ENCODE peak calls at places on chromosomes 6 and 20, in eight cellular contexts. H is spleen, Z is testis, T is lower leg skin, E is NB4, O is tibial nerve, V is upper lobe of left lung, Y is H1. C is an unnamed sample.

GRCh38 chr6:16130932-16131387 is 2.1 kb downstream of the MYLIP start:
- DNase-seq in H (no peak), Z (peak), T (peak), E (peak), O (no peak), V (no peak), Y (no peak), C (no peak)

GRCh38 chr20:47777220-47777619 is 8.1 kb downstream of the SULF2 start:
- DNase-seq in H (no peak), Z (no peak), T (no peak), E (no peak), O (no peak), V (no peak), Y (no peak), C (no peak)

GRCh38 chr20:35680464-35681183 is 15.9 kb upstream of the CPNE1 start:
- DNase-seq in H (no peak), Z (peak), T (no peak), E (peak), O (no peak), V (no peak), Y (no peak), C (no peak)

GRCh38 chr6:111789593-111789992 is 83.7 kb downstream of the FYN start:
- DNase-seq in H (no peak), Z (peak), T (no peak), E (no peak), O (no peak), V (no peak), Y (no peak), C (no peak)

GRCh38 chr6:116371384-116372209 is 850 bp downstream of the DSE start:
- DNase-seq in H (peak), Z (peak), T (peak), E (peak), O (peak), V (no peak), Y (peak), C (peak)

GRCh38 chr6:121285041-121285440 is 49.2 kb downstream of the TBC1D32 start:
- DNase-seq in H (no peak), Z (no peak), T (no peak), E (no peak), O (no peak), V (no peak), Y (no peak), C (no peak)

GRCh38 chr6:35777356-35778102 is 1.1 kb downstream of the CLPSL2 start:
- DNase-seq in H (no peak), Z (no peak), T (no peak), E (no peak), O (no peak), V (no peak), Y (no peak), C (no peak)

GRCh38 chr6:32932132-32932868 is 8.5 kb downstream of the HLA-DMB start:
- DNase-seq in H (no peak), Z (no peak), T (no peak), E (no peak), O (no peak), V (no peak), Y (no peak), C (no peak)

GRCh38 chr20:49685161-49685601 is 28.5 kb downstream of the B4GALT5 start:
- DNase-seq in H (no peak), Z (no peak), T (no peak), E (no peak), O (no peak), V (no peak), Y (no peak), C (no peak)

GRCh38 chr6:69801225-69801624 is 4.4 kb upstream of the LMBRD1 start:
- DNase-seq in H (no peak), Z (no peak), T (no peak), E (no peak), O (no peak), V (no peak), Y (no peak), C (no peak)

GRCh38 chr6:97401533-97401932 is 118.5 kb upstream of the MMS22L start:
- DNase-seq in H (no peak), Z (no peak), T (no peak), E (no peak), O (no peak), V (no peak), Y (no peak), C (no peak)

GRCh38 chr6:107847844-107848802 is 24.0 kb upstream of the SCML4 start:
- DNase-seq in H (peak), Z (peak), T (peak), E (peak), O (peak), V (peak), Y (peak), C (peak)

GRCh38 chr6:24666097-24666615 is 543 bp downstream of the TDP2 start:
- DNase-seq in H (peak), Z (peak), T (no peak), E (peak), O (no peak), V (peak), Y (no peak), C (peak)

GRCh38 chr6:145247677-145248419 is 487.5 kb downstream of the EPM2A start:
- DNase-seq in H (no peak), Z (no peak), T (no peak), E (peak), O (no peak), V (no peak), Y (no peak), C (no peak)

GRCh38 chr20:62190639-62191411 is 8.0 kb downstream of the MTG2 start:
- DNase-seq in H (peak), Z (no peak), T (no peak), E (no peak), O (no peak), V (no peak), Y (no peak), C (no peak)

GRCh38 chr6:54002118-54002517 is 109.1 kb upstream of the MLIP start:
- DNase-seq in H (no peak), Z (no peak), T (no peak), E (no peak), O (no peak), V (no peak), Y (no peak), C (no peak)

GRCh38 chr6:26222587-26222986 is 135.4 kb downstream of the HFE start:
- DNase-seq in H (no peak), Z (no peak), T (no peak), E (no peak), O (no peak), V (no peak), Y (no peak), C (no peak)

GRCh38 chr20:24109008-24109407 is 120.4 kb upstream of the GGTLC1 start:
- DNase-seq in H (no peak), Z (peak), T (no peak), E (no peak), O (no peak), V (no peak), Y (no peak), C (no peak)

GRCh38 chr20:46709459-46710148 is at the start of gene SLC2A10:
- DNase-seq in H (no peak), Z (peak), T (no peak), E (peak), O (peak), V (peak), Y (peak), C (no peak)
- TF ChIP-seq POLR2A in H (no peak), Z (no peak), T (no peak), E (no peak), O (peak), V (peak), Y (no peak), C (no peak)

GRCh38 chr6:159941286-159942113 is 27.4 kb upstream of the IGF2R start:
- DNase-seq in H (no peak), Z (no peak), T (no peak), E (peak), O (no peak), V (no peak), Y (no peak), C (no peak)

GRCh38 chr6:159945801-159946392 is 23.0 kb upstream of the IGF2R start:
- DNase-seq in H (no peak), Z (no peak), T (no peak), E (no peak), O (no peak), V (no peak), Y (no peak), C (no peak)

GRCh38 chr6:159943101-159943632 is 25.7 kb upstream of the IGF2R start:
- DNase-seq in H (no peak), Z (peak), T (peak), E (no peak), O (no peak), V (no peak), Y (no peak), C (no peak)

GRCh38 chr6:159946912-159947311 is 22.0 kb upstream of the IGF2R start:
- DNase-seq in H (no peak), Z (no peak), T (no peak), E (no peak), O (no peak), V (no peak), Y (no peak), C (no peak)

GRCh38 chr6:159943965-159944598 is 24.8 kb upstream of the IGF2R start:
- DNase-seq in H (no peak), Z (no peak), T (no peak), E (peak), O (no peak), V (no peak), Y (no peak), C (no peak)
- TF ChIP-seq POLR2A in H (no peak), Z (no peak), T (no peak), E (no peak), O (no peak), V (no peak), Y (no peak), C (no peak)

GRCh38 chr6:149109397-149110070 is 208.0 kb upstream of the TAB2 start:
- DNase-seq in H (no peak), Z (no peak), T (no peak), E (peak), O (no peak), V (no peak), Y (no peak), C (no peak)

GRCh38 chr6:149107520-149107919 is 210.0 kb upstream of the TAB2 start:
- DNase-seq in H (no peak), Z (no peak), T (no peak), E (no peak), O (no peak), V (no peak), Y (no peak), C (no peak)

GRCh38 chr6:149111556-149112115 is 205.9 kb upstream of the TAB2 start:
- DNase-seq in H (no peak), Z (no peak), T (no peak), E (peak), O (no peak), V (no peak), Y (no peak), C (no peak)

GRCh38 chr6:149107973-149108372 is 209.5 kb upstream of the TAB2 start:
- DNase-seq in H (no peak), Z (no peak), T (no peak), E (no peak), O (no peak), V (no peak), Y (no peak), C (no peak)

GRCh38 chr6:149108398-149109100 is 209.0 kb upstream of the TAB2 start:
- DNase-seq in H (no peak), Z (no peak), T (no peak), E (peak), O (no peak), V (peak), Y (no peak), C (no peak)
- TF ChIP-seq POLR2A in H (no peak), Z (no peak), T (no peak), E (no peak), O (no peak), V (no peak), Y (no peak), C (no peak)

GRCh38 chr6:41787219-41787917 is at the start of gene TOMM6:
- DNase-seq in H (peak), Z (peak), T (peak), E (peak), O (peak), V (peak), Y (peak), C (peak)
- TF ChIP-seq POLR2A in H (peak), Z (peak), T (peak), E (no peak), O (peak), V (peak), Y (peak), C (peak)

GRCh38 chr6:30877419-30878262 is 6.7 kb upstream of the DDR1 start:
- DNase-seq in H (peak), Z (peak), T (peak), E (peak), O (peak), V (no peak), Y (peak), C (no peak)
- TF ChIP-seq POLR2A in H (no peak), Z (no peak), T (no peak), E (no peak), O (no peak), V (no peak), Y (no peak), C (no peak)

GRCh38 chr6:134446228-134446848 is 128.4 kb upstream of the SGK1 start:
- DNase-seq in H (no peak), Z (no peak), T (no peak), E (no peak), O (no peak), V (no peak), Y (no peak), C (no peak)
- TF ChIP-seq POLR2A in H (no peak), Z (no peak), T (no peak), E (no peak), O (no peak), V (no peak), Y (no peak), C (no peak)

GRCh38 chr20:31879143-31879987 is 8.9 kb downstream of the TTLL9 start:
- DNase-seq in H (peak), Z (peak), T (peak), E (peak), O (peak), V (peak), Y (peak), C (peak)
- TF ChIP-seq POLR2A in H (no peak), Z (no peak), T (no peak), E (peak), O (peak), V (peak), Y (no peak), C (no peak)

GRCh38 chr20:38032585-38033329 is 499 bp downstream of the TTI1 start:
- DNase-seq in H (peak), Z (no peak), T (no peak), E (peak), O (no peak), V (peak), Y (no peak), C (no peak)

GRCh38 chr20:38034961-38035360 is 1.4 kb downstream of the RPRD1B start:
- DNase-seq in H (no peak), Z (no peak), T (no peak), E (peak), O (no peak), V (no peak), Y (no peak), C (no peak)

GRCh38 chr20:38034108-38034649 is 633 bp downstream of the RPRD1B start:
- DNase-seq in H (no peak), Z (no peak), T (no peak), E (peak), O (no peak), V (no peak), Y (no peak), C (no peak)

GRCh38 chr20:38031957-38032356 is 1.3 kb downstream of the TTI1 start:
- DNase-seq in H (no peak), Z (no peak), T (no peak), E (peak), O (no peak), V (no peak), Y (no peak), C (no peak)

GRCh38 chr20:38033330-38034107 is at the start of the genes RPRD1B and TTI1:
- DNase-seq in H (peak), Z (peak), T (peak), E (peak), O (peak), V (peak), Y (peak), C (peak)
- TF ChIP-seq POLR2A in H (no peak), Z (no peak), T (no peak), E (peak), O (peak), V (peak), Y (peak), C (peak)

GRCh38 chr6:106730672-106731071 is 101.3 kb downstream of the QRSL1 start:
- DNase-seq in H (no peak), Z (no peak), T (no peak), E (no peak), O (no peak), V (no peak), Y (no peak), C (no peak)

GRCh38 chr6:106727480-106728153 is 98.2 kb downstream of the QRSL1 start:
- DNase-seq in H (no peak), Z (no peak), T (no peak), E (no peak), O (no peak), V (no peak), Y (no peak), C (no peak)

GRCh38 chr6:106729848-106730247 is 100.5 kb downstream of the QRSL1 start:
- DNase-seq in H (no peak), Z (no peak), T (no peak), E (no peak), O (no peak), V (no peak), Y (no peak), C (no peak)

GRCh38 chr6:106730264-106730663 is 100.9 kb downstream of the QRSL1 start:
- DNase-seq in H (no peak), Z (no peak), T (no peak), E (no peak), O (no peak), V (no peak), Y (no peak), C (no peak)

GRCh38 chr6:106728296-106728870 is 99.0 kb downstream of the QRSL1 start:
- DNase-seq in H (no peak), Z (no peak), T (no peak), E (no peak), O (no peak), V (no peak), Y (no peak), C (no peak)
- TF ChIP-seq POLR2A in H (no peak), Z (no peak), T (no peak), E (no peak), O (no peak), V (no peak), Y (no peak), C (no peak)

C was measured in GM12892.